ENCODE peak calls at places on chromosomes 6 and 20, in six cellular contexts. H is NCI-H2081, D is cardiac septum, Y is psoas muscle, N is ecto neural progenitor cell, E is left ventricle myocardium inferior. F is an unnamed sample.

GRCh38 chr6:21033095-21033494 is 498.8 kb downstream of the CDKAL1 start:
- DNase-seq in N (no peak), Y (no peak), E (no peak), D (no peak), H (no peak), F (no peak)

GRCh38 chr20:9093203-9093962 is 24.5 kb downstream of the PLCB4 start:
- DNase-seq in H (no peak), E (no peak), D (no peak), N (no peak), Y (no peak), F (no peak)

GRCh38 chr20:568097-568864 is 24.7 kb upstream of the CSNK2A1 start:
- DNase-seq in H (no peak), D (peak), N (no peak), E (peak), Y (no peak), F (no peak)

GRCh38 chr6:1663511-1663910 is 53.8 kb downstream of the FOXC1 start:
- DNase-seq in H (no peak), Y (no peak), E (no peak), D (no peak), N (no peak), F (no peak)

GRCh38 chr6:13834762-13835161 is 20.4 kb upstream of the MCUR1 start:
- DNase-seq in H (no peak), D (no peak), E (no peak), N (no peak), Y (no peak), F (no peak)

GRCh38 chr6:37209461-37210205 is 39.7 kb downstream of the PIM1 start:
- DNase-seq in H (no peak), E (no peak), N (no peak), Y (no peak), D (no peak), F (no peak)

GRCh38 chr6:69349776-69350175 is 447.0 kb downstream of the LMBRD1 start:
- DNase-seq in Y (peak), N (no peak), E (peak), H (no peak), D (no peak), F (no peak)

GRCh38 chr20:17648306-17648646 is 33.8 kb downstream of the RRBP1 start:
- DNase-seq in E (no peak), Y (peak), D (peak), N (no peak), H (no peak), F (no peak)

GRCh38 chr6:5937936-5938706 is 68.6 kb downstream of the NRN1 start:
- DNase-seq in Y (no peak), H (no peak), N (no peak), D (no peak), E (no peak), F (no peak)

GRCh38 chr6:14454467-14454763 is 336.8 kb downstream of the CD83 start:
- DNase-seq in H (peak), Y (no peak), D (no peak), E (no peak), N (no peak), F (no peak)

GRCh38 chr6:723540-723939 is 30.6 kb upstream of the EXOC2 start:
- DNase-seq in H (no peak), N (no peak), D (no peak), Y (no peak), E (no peak), F (no peak)

GRCh38 chr20:47577271-47577670 is 75.6 kb downstream of the NCOA3 start:
- DNase-seq in D (no peak), Y (no peak), N (no peak), E (no peak), H (peak), F (no peak)

GRCh38 chr6:157224957-157225574 is 98.3 kb downstream of the TMEM242 start:
- DNase-seq in H (no peak), N (peak), D (no peak), Y (no peak), E (no peak), F (no peak)

GRCh38 chr6:144265390-144265789 is 19.7 kb upstream of the UTRN start:
- DNase-seq in H (no peak), D (no peak), N (no peak), E (no peak), Y (no peak), F (no peak)